ENCODE peak calls at places on chromosomes 7 and 10, in ten cellular contexts. One of them, this sample, is unnamed.

GRCh38 chr10:129605986-129606518 is 139.0 kb downstream of the MGMT start:
- DNase-seq in SK-N-MC: peak
- DNase-seq in BE2C: no peak
- DNase-seq in heart left ventricle: no peak
- DNase-seq in GM12878: peak
- DNase-seq in AG04449: no peak
- DNase-seq in bronchial epithelial cell: no peak
- DNase-seq in HFF-Myc: no peak
- DNase-seq in brain microvascular endothelial cell: no peak
- DNase-seq in effector memory CD4-positive, alpha-beta T cell: no peak
- DNase-seq in this sample: no peak

GRCh38 chr7:134562136-134562535 is 13.2 kb downstream of the AKR1B15 start:
- DNase-seq in SK-N-MC: no peak
- DNase-seq in BE2C: no peak
- DNase-seq in heart left ventricle: no peak
- DNase-seq in GM12878: no peak
- DNase-seq in AG04449: peak
- DNase-seq in bronchial epithelial cell: peak
- DNase-seq in HFF-Myc: peak
- DNase-seq in brain microvascular endothelial cell: peak
- DNase-seq in effector memory CD4-positive, alpha-beta T cell: no peak
- DNase-seq in this sample: no peak

GRCh38 chr10:92640110-92640509 is 47.2 kb downstream of the KIF11 start:
- DNase-seq in SK-N-MC: no peak
- DNase-seq in BE2C: no peak
- DNase-seq in heart left ventricle: no peak
- DNase-seq in GM12878: no peak
- DNase-seq in AG04449: peak
- DNase-seq in bronchial epithelial cell: peak
- DNase-seq in HFF-Myc: peak
- DNase-seq in brain microvascular endothelial cell: peak
- DNase-seq in effector memory CD4-positive, alpha-beta T cell: no peak
- DNase-seq in this sample: no peak

GRCh38 chr10:58362026-58362799 is 23.0 kb upstream of the TFAM start:
- DNase-seq in SK-N-MC: no peak
- DNase-seq in BE2C: no peak
- DNase-seq in heart left ventricle: no peak
- DNase-seq in GM12878: no peak
- DNase-seq in AG04449: no peak
- DNase-seq in bronchial epithelial cell: no peak
- DNase-seq in HFF-Myc: no peak
- DNase-seq in brain microvascular endothelial cell: no peak
- DNase-seq in effector memory CD4-positive, alpha-beta T cell: no peak
- DNase-seq in this sample: no peak

GRCh38 chr7:149776305-149776704 is 2.9 kb upstream of the ZNF467 start:
- DNase-seq in SK-N-MC: no peak
- DNase-seq in BE2C: peak
- DNase-seq in heart left ventricle: peak
- DNase-seq in GM12878: no peak
- DNase-seq in AG04449: no peak
- DNase-seq in bronchial epithelial cell: peak
- DNase-seq in HFF-Myc: no peak
- DNase-seq in brain microvascular endothelial cell: peak
- DNase-seq in effector memory CD4-positive, alpha-beta T cell: no peak
- DNase-seq in this sample: peak

GRCh38 chr10:12279281-12279680 is 70.1 kb upstream of the CAMK1D start:
- DNase-seq in SK-N-MC: no peak
- DNase-seq in BE2C: no peak
- DNase-seq in heart left ventricle: no peak
- DNase-seq in GM12878: no peak
- DNase-seq in AG04449: no peak
- DNase-seq in bronchial epithelial cell: no peak
- DNase-seq in HFF-Myc: no peak
- DNase-seq in brain microvascular endothelial cell: peak
- DNase-seq in effector memory CD4-positive, alpha-beta T cell: no peak
- DNase-seq in this sample: no peak

GRCh38 chr10:42933454-42934340 is 143.2 kb upstream of the RET start:
- DNase-seq in SK-N-MC: no peak
- DNase-seq in BE2C: peak
- DNase-seq in heart left ventricle: no peak
- DNase-seq in GM12878: no peak
- DNase-seq in AG04449: no peak
- DNase-seq in bronchial epithelial cell: peak
- DNase-seq in HFF-Myc: no peak
- DNase-seq in brain microvascular endothelial cell: no peak
- DNase-seq in effector memory CD4-positive, alpha-beta T cell: no peak
- DNase-seq in this sample: peak

GRCh38 chr10:21194510-21194993 is 297.4 kb upstream of the NEBL start:
- DNase-seq in SK-N-MC: no peak
- DNase-seq in BE2C: no peak
- DNase-seq in heart left ventricle: peak
- DNase-seq in GM12878: no peak
- DNase-seq in AG04449: no peak
- DNase-seq in bronchial epithelial cell: peak
- DNase-seq in HFF-Myc: no peak
- DNase-seq in brain microvascular endothelial cell: no peak
- DNase-seq in effector memory CD4-positive, alpha-beta T cell: no peak
- DNase-seq in this sample: no peak

GRCh38 chr10:121633056-121633455 is 34.8 kb upstream of the FGFR2 start:
- DNase-seq in SK-N-MC: no peak
- DNase-seq in BE2C: no peak
- DNase-seq in heart left ventricle: no peak
- DNase-seq in GM12878: no peak
- DNase-seq in AG04449: no peak
- DNase-seq in bronchial epithelial cell: no peak
- DNase-seq in HFF-Myc: no peak
- DNase-seq in brain microvascular endothelial cell: no peak
- DNase-seq in effector memory CD4-positive, alpha-beta T cell: no peak
- DNase-seq in this sample: no peak

GRCh38 chr10:121627810-121628209 is 29.6 kb upstream of the FGFR2 start:
- DNase-seq in SK-N-MC: no peak
- DNase-seq in BE2C: no peak
- DNase-seq in heart left ventricle: no peak
- DNase-seq in GM12878: no peak
- DNase-seq in AG04449: no peak
- DNase-seq in bronchial epithelial cell: peak
- DNase-seq in HFF-Myc: peak
- DNase-seq in brain microvascular endothelial cell: no peak
- DNase-seq in effector memory CD4-positive, alpha-beta T cell: no peak
- DNase-seq in this sample: no peak

GRCh38 chr10:121624778-121625330 is 26.6 kb upstream of the FGFR2 start:
- DNase-seq in SK-N-MC: no peak
- DNase-seq in BE2C: no peak
- DNase-seq in heart left ventricle: no peak
- DNase-seq in GM12878: no peak
- DNase-seq in AG04449: no peak
- DNase-seq in bronchial epithelial cell: peak
- DNase-seq in HFF-Myc: no peak
- DNase-seq in brain microvascular endothelial cell: no peak
- DNase-seq in effector memory CD4-positive, alpha-beta T cell: no peak
- DNase-seq in this sample: no peak

GRCh38 chr10:121631296-121631695 is 33.1 kb upstream of the FGFR2 start:
- DNase-seq in SK-N-MC: no peak
- DNase-seq in BE2C: no peak
- DNase-seq in heart left ventricle: no peak
- DNase-seq in GM12878: no peak
- DNase-seq in AG04449: no peak
- DNase-seq in bronchial epithelial cell: peak
- DNase-seq in HFF-Myc: no peak
- DNase-seq in brain microvascular endothelial cell: no peak
- DNase-seq in effector memory CD4-positive, alpha-beta T cell: no peak
- DNase-seq in this sample: no peak

DNA sequence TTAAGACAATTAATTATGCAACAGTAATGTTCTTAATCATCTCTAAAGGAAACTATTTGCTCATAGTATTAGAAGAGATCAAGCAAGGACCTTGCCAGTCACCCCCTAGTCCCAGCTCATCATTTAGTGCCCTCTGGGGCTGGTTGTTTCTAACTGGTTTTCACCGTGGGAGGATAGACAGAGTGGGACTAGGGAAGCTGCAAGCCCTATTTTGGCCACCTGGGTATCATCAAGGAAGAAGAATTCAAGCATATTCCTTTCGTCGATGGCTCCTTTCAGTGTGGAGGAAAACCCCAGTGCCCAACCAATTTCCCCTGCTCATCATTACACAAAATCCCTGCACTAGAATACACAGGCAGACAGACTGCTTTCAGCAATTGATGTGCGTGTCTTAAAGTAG is 30.6 kb upstream of the FGFR2 start:
- DNase-seq in SK-N-MC: no peak
- DNase-seq in BE2C: no peak
- DNase-seq in heart left ventricle: no peak
- DNase-seq in GM12878: no peak
- DNase-seq in AG04449: no peak
- DNase-seq in bronchial epithelial cell: no peak
- DNase-seq in HFF-Myc: no peak
- DNase-seq in brain microvascular endothelial cell: no peak
- DNase-seq in effector memory CD4-positive, alpha-beta T cell: no peak
- DNase-seq in this sample: no peak
- H3K4me3 ChIP-seq in SK-N-MC: no peak
- H3K4me3 ChIP-seq in BE2C: no peak
- H3K4me3 ChIP-seq in heart left ventricle: no peak
- H3K4me3 ChIP-seq in GM12878: no peak
- H3K4me3 ChIP-seq in AG04449: no peak
- H3K4me3 ChIP-seq in bronchial epithelial cell: no peak
- H3K4me3 ChIP-seq in HFF-Myc: no peak
- H3K4me3 ChIP-seq in brain microvascular endothelial cell: no peak
- H3K4me3 ChIP-seq in effector memory CD4-positive, alpha-beta T cell: no peak
- H3K4me3 ChIP-seq in this sample: no peak

GRCh38 chr7:107996072-107996824 is 6.7 kb downstream of the LAMB1 start:
- DNase-seq in SK-N-MC: no peak
- DNase-seq in BE2C: no peak
- DNase-seq in heart left ventricle: no peak
- DNase-seq in GM12878: no peak
- DNase-seq in AG04449: no peak
- DNase-seq in bronchial epithelial cell: peak
- DNase-seq in HFF-Myc: no peak
- DNase-seq in brain microvascular endothelial cell: peak
- DNase-seq in effector memory CD4-positive, alpha-beta T cell: no peak
- DNase-seq in this sample: no peak

GRCh38 chr7:107995184-107996071 is 7.5 kb downstream of the LAMB1 start:
- DNase-seq in SK-N-MC: peak
- DNase-seq in BE2C: no peak
- DNase-seq in heart left ventricle: peak
- DNase-seq in GM12878: no peak
- DNase-seq in AG04449: no peak
- DNase-seq in bronchial epithelial cell: peak
- DNase-seq in HFF-Myc: peak
- DNase-seq in brain microvascular endothelial cell: peak
- DNase-seq in effector memory CD4-positive, alpha-beta T cell: no peak
- DNase-seq in this sample: no peak

GRCh38 chr7:107998150-107998549 is 4.8 kb downstream of the LAMB1 start:
- DNase-seq in SK-N-MC: no peak
- DNase-seq in BE2C: no peak
- DNase-seq in heart left ventricle: no peak
- DNase-seq in GM12878: no peak
- DNase-seq in AG04449: no peak
- DNase-seq in bronchial epithelial cell: peak
- DNase-seq in HFF-Myc: no peak
- DNase-seq in brain microvascular endothelial cell: no peak
- DNase-seq in effector memory CD4-positive, alpha-beta T cell: no peak
- DNase-seq in this sample: no peak

GRCh38 chr7:107993879-107994278 is 9.1 kb downstream of the LAMB1 start:
- DNase-seq in SK-N-MC: no peak
- DNase-seq in BE2C: no peak
- DNase-seq in heart left ventricle: no peak
- DNase-seq in GM12878: no peak
- DNase-seq in AG04449: no peak
- DNase-seq in bronchial epithelial cell: no peak
- DNase-seq in HFF-Myc: no peak
- DNase-seq in brain microvascular endothelial cell: no peak
- DNase-seq in effector memory CD4-positive, alpha-beta T cell: no peak
- DNase-seq in this sample: no peak

DNA sequence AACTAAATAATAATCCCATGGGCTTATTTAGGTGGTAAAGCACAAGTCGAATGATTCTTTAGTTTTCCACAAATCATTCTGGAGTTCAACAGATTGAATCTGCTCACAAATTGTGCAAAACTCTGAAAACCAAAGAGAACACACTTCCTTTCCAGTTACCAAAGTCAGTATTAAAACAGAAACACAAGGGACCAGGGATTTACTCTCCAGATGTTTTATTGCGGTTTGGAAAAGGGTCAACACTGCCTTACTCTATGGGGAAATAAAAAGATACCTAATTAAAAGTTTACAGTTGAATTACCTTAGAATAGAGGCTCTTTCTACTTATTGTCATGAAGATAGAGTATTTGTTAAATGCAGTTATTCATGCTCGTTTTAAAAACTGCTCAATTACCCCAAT is 8.6 kb downstream of the LAMB1 start:
- DNase-seq in SK-N-MC: no peak
- DNase-seq in BE2C: no peak
- DNase-seq in heart left ventricle: no peak
- DNase-seq in GM12878: no peak
- DNase-seq in AG04449: no peak
- DNase-seq in bronchial epithelial cell: no peak
- DNase-seq in HFF-Myc: no peak
- DNase-seq in brain microvascular endothelial cell: no peak
- DNase-seq in effector memory CD4-positive, alpha-beta T cell: no peak
- DNase-seq in this sample: no peak
- H3K4me3 ChIP-seq in SK-N-MC: no peak
- H3K4me3 ChIP-seq in BE2C: no peak
- H3K4me3 ChIP-seq in heart left ventricle: no peak
- H3K4me3 ChIP-seq in GM12878: no peak
- H3K4me3 ChIP-seq in AG04449: no peak
- H3K4me3 ChIP-seq in bronchial epithelial cell: no peak
- H3K4me3 ChIP-seq in HFF-Myc: no peak
- H3K4me3 ChIP-seq in brain microvascular endothelial cell: no peak
- H3K4me3 ChIP-seq in effector memory CD4-positive, alpha-beta T cell: no peak
- H3K4me3 ChIP-seq in this sample: no peak

DNA sequence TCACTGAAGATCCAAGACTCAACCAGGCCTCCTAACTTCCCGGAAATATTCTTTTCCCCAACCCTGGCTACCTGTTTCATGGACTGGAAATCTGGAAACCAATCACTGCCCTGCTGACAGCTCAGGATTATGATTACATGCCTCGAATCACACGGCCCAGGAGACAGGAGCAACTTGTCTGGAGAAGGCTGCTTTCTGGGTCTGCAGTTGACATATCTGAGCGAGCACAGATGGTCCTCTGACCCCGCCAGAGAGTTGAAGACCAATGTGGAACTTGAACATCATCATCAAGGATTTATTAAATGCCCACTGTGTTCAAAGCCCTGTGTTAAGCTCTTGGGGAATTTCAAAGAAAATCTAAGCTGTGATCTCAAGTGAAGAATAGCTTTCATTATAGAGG is 113.9 kb downstream of the PIP4K2A start:
- DNase-seq in SK-N-MC: no peak
- DNase-seq in BE2C: no peak
- DNase-seq in heart left ventricle: no peak
- DNase-seq in GM12878: no peak
- DNase-seq in AG04449: no peak
- DNase-seq in bronchial epithelial cell: no peak
- DNase-seq in HFF-Myc: no peak
- DNase-seq in brain microvascular endothelial cell: no peak
- DNase-seq in effector memory CD4-positive, alpha-beta T cell: no peak
- DNase-seq in this sample: no peak
- H3K4me3 ChIP-seq in SK-N-MC: no peak
- H3K4me3 ChIP-seq in BE2C: no peak
- H3K4me3 ChIP-seq in heart left ventricle: no peak
- H3K4me3 ChIP-seq in GM12878: peak
- H3K4me3 ChIP-seq in AG04449: no peak
- H3K4me3 ChIP-seq in bronchial epithelial cell: no peak
- H3K4me3 ChIP-seq in HFF-Myc: no peak
- H3K4me3 ChIP-seq in brain microvascular endothelial cell: no peak
- H3K4me3 ChIP-seq in effector memory CD4-positive, alpha-beta T cell: no peak
- H3K4me3 ChIP-seq in this sample: no peak

DNA sequence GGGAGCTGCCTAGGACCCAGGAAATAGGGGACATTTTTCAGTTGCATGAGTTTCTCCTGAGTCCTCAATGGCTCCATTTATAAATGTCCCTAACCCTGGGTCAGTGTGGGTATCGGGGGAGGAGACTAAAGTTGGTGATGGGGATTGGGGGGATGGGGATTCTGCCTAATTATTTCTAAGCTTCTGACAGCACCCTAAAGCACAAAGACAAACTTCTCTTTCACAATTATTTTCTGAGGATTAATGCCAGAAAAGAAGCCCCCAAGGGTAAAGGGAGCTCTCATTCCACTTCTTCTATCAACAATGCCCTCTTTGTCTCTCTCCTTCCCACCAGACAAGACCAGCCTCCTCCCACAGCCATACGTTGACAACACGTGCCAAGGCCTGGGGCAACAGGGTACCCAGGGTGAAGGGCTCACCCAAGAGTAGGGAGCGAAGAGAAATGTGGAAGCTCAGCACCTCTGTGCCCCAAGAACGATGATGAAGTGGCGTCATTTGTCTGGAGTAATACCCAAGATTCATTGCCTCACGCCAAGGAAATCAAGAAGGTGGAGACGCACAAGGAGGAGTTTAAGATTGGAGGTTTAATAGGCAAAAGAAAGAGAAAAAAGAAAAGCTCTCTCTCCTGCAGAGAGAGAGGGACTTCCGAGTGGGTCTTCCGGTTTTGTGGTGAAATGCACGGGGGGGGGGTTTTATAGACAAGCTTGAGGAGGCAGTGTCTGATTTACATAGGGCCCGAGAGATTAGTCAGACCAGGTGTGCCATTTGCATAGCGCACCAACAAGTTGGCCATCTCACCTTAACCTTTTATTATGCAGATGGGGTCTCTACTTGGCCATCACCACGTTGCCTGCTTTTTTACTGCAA is 14.5 kb upstream of the GJC3 start:
- DNase-seq in SK-N-MC: no peak
- DNase-seq in BE2C: no peak
- DNase-seq in heart left ventricle: no peak
- DNase-seq in GM12878: no peak
- DNase-seq in AG04449: no peak
- DNase-seq in bronchial epithelial cell: no peak
- DNase-seq in HFF-Myc: no peak
- DNase-seq in brain microvascular endothelial cell: no peak
- DNase-seq in effector memory CD4-positive, alpha-beta T cell: no peak
- DNase-seq in this sample: no peak
- H3K4me3 ChIP-seq in SK-N-MC: peak
- H3K4me3 ChIP-seq in BE2C: no peak
- H3K4me3 ChIP-seq in heart left ventricle: no peak
- H3K4me3 ChIP-seq in GM12878: no peak
- H3K4me3 ChIP-seq in AG04449: no peak
- H3K4me3 ChIP-seq in bronchial epithelial cell: no peak
- H3K4me3 ChIP-seq in HFF-Myc: no peak
- H3K4me3 ChIP-seq in brain microvascular endothelial cell: no peak
- H3K4me3 ChIP-seq in effector memory CD4-positive, alpha-beta T cell: no peak
- H3K4me3 ChIP-seq in this sample: no peak